ENCODE peak calls at places on chromosome 3, in seven cellular contexts. T is sigmoid colon, I is foreskin fibroblast, O is body of pancreas, K is ovary, L is epithelial cell of esophagus, N is mammary epithelial cell. M is an unnamed sample.

GRCh38 chr3:133930341-133930933 is 34.8 kb upstream of the RAB6B start:
- DNase-seq in T (no peak), I (peak), O (peak), K (no peak), L (peak), N (peak), M (peak)

GRCh38 chr3:140916603-140917002 is 25.0 kb upstream of the SLC25A36 start:
- DNase-seq in T (no peak), I (no peak), O (no peak), K (no peak), L (no peak), N (no peak), M (no peak)

GRCh38 chr3:65732060-65732933 is 306.4 kb downstream of the MAGI1 start:
- DNase-seq in T (no peak), I (peak), O (peak), K (no peak), L (peak), N (peak), M (peak)

GRCh38 chr3:17336291-17336690 is 406.1 kb downstream of the TBC1D5 start:
- DNase-seq in T (no peak), I (no peak), O (no peak), K (no peak), L (no peak), N (no peak), M (no peak)

GRCh38 chr3:127274200-127274599 is 13.6 kb downstream of the PRR20G start:
- DNase-seq in T (no peak), I (no peak), O (no peak), K (no peak), L (no peak), N (no peak), M (no peak)

GRCh38 chr3:159091936-159092335 is 290.1 kb downstream of the MFSD1 start:
- DNase-seq in T (no peak), I (no peak), O (no peak), K (no peak), L (no peak), N (no peak), M (no peak)

GRCh38 chr3:126329927-126330725 is 27.1 kb downstream of the KLF15 start:
- DNase-seq in T (peak), I (no peak), O (no peak), K (no peak), L (no peak), N (no peak), M (no peak)

GRCh38 chr3:105780114-105780513 is 88.7 kb downstream of the CBLB start:
- DNase-seq in T (no peak), I (peak), O (no peak), K (no peak), L (peak), N (peak), M (peak)

GRCh38 chr3:30864836-30865235 is 29.6 kb downstream of the GADL1 start:
- DNase-seq in T (no peak), I (no peak), O (no peak), K (no peak), L (no peak), N (no peak), M (no peak)

GRCh38 chr3:125622381-125622788 is 27.1 kb upstream of the OSBPL11 start:
- DNase-seq in T (peak), I (no peak), O (peak), K (no peak), L (no peak), N (no peak), M (no peak)

GRCh38 chr3:56784452-56785001 is 17.2 kb downstream of the ARHGEF3 start:
- DNase-seq in T (no peak), I (no peak), O (no peak), K (no peak), L (no peak), N (no peak), M (no peak)

GRCh38 chr3:142976621-142977398 is 13.3 kb upstream of the PAQR9 start:
- DNase-seq in T (peak), I (peak), O (peak), K (peak), L (peak), N (peak), M (no peak)

GRCh38 chr3:158434412-158435038 is 136.5 kb upstream of the MLF1 start:
- DNase-seq in T (peak), I (peak), O (peak), K (peak), L (peak), N (peak), M (peak)

GRCh38 chr3:102036015-102036414 is 186.7 kb downstream of the NFKBIZ start:
- DNase-seq in T (no peak), I (no peak), O (no peak), K (no peak), L (no peak), N (no peak), M (no peak)

GRCh38 chr3:126179825-126180476 is 435 bp downstream of the ALDH1L1 start:
- DNase-seq in T (peak), I (no peak), O (peak), K (peak), L (peak), N (no peak), M (peak)

GRCh38 chr3:107124885-107125284 is 252.4 kb upstream of the CCDC54 start:
- DNase-seq in T (no peak), I (peak), O (no peak), K (peak), L (peak), N (no peak), M (peak)

GRCh38 chr3:71580636-71581215 is 2.8 kb downstream of the FOXP1 start:
- DNase-seq in T (no peak), I (no peak), O (no peak), K (no peak), L (peak), N (peak), M (no peak)

GRCh38 chr3:111904376-111905241 is 45.5 kb downstream of the PHLDB2 start:
- DNase-seq in T (no peak), I (peak), O (no peak), K (no peak), L (peak), N (peak), M (peak)

GRCh38 chr3:187902041-187902471 is 156.8 kb upstream of the BCL6 start:
- DNase-seq in T (no peak), I (no peak), O (no peak), K (no peak), L (no peak), N (no peak), M (no peak)

GRCh38 chr3:128282392-128283196 is 129.3 kb downstream of the EEFSEC start:
- DNase-seq in T (peak), I (no peak), O (peak), K (peak), L (peak), N (no peak), M (peak)

GRCh38 chr3:4426782-4427344 is 40.2 kb downstream of the SUMF1 start:
- DNase-seq in T (no peak), I (peak), O (peak), K (no peak), L (peak), N (peak), M (peak)

GRCh38 chr3:13515036-13515435 is 33.9 kb upstream of the FBLN2 start:
- DNase-seq in T (no peak), I (no peak), O (no peak), K (no peak), L (no peak), N (no peak), M (no peak)

GRCh38 chr3:168459229-168459784 is 363.6 kb upstream of the GOLIM4 start:
- DNase-seq in T (no peak), I (peak), O (no peak), K (no peak), L (no peak), N (no peak), M (no peak)

GRCh38 chr3:82610236-82610635 is 848.8 kb upstream of the GBE1 start:
- DNase-seq in T (no peak), I (no peak), O (no peak), K (no peak), L (peak), N (peak), M (no peak)

GRCh38 chr3:143445118-143445517 is 325.5 kb downstream of the CHST2 start:
- DNase-seq in T (no peak), I (peak), O (no peak), K (no peak), L (peak), N (peak), M (no peak)

GRCh38 chr3:124832782-124833709 is 54.1 kb downstream of the ITGB5 start:
- DNase-seq in T (no peak), I (peak), O (no peak), K (no peak), L (no peak), N (no peak), M (no peak)

GRCh38 chr3:51031666-51032065 is 353.4 kb upstream of the MANF start:
- DNase-seq in T (no peak), I (no peak), O (no peak), K (no peak), L (no peak), N (no peak), M (no peak)

GRCh38 chr3:43405888-43406636 is 119.7 kb downstream of the SNRK start:
- DNase-seq in T (no peak), I (peak), O (no peak), K (no peak), L (peak), N (no peak), M (peak)
- TF ChIP-seq CTCF in T (no peak), I (no peak), O (no peak), K (no peak), L (no peak), N (no peak), M (no peak)

GRCh38 chr3:24523988-24524727 is 29.5 kb upstream of the THRB start:
- DNase-seq in T (no peak), I (no peak), O (no peak), K (no peak), L (peak), N (peak), M (no peak)

GRCh38 chr3:24520941-24521305 is 26.3 kb upstream of the THRB start:
- DNase-seq in T (no peak), I (no peak), O (no peak), K (no peak), L (peak), N (no peak), M (no peak)

GRCh38 chr3:24521306-24522154 is 26.9 kb upstream of the THRB start:
- DNase-seq in T (peak), I (no peak), O (peak), K (peak), L (peak), N (peak), M (peak)

GRCh38 chr3:24523195-24523594 is 28.5 kb upstream of the THRB start:
- DNase-seq in T (no peak), I (no peak), O (no peak), K (no peak), L (no peak), N (no peak), M (no peak)

GRCh38 chr3:24522155-24522579 is 27.5 kb upstream of the THRB start:
- DNase-seq in T (no peak), I (no peak), O (no peak), K (no peak), L (no peak), N (no peak), M (peak)
- H3K4me3 ChIP-seq in T (peak), I (peak), O (peak), K (peak), L (peak), N (peak), M (peak)

GRCh38 chr3:177816667-177817208 is 619.5 kb upstream of the TBL1XR1 start:
- DNase-seq in T (no peak), I (peak), O (peak), K (no peak), L (peak), N (peak), M (no peak)
- TF ChIP-seq CTCF in T (no peak), I (no peak), O (no peak), K (no peak), L (no peak), N (no peak), M (peak)

DNA sequence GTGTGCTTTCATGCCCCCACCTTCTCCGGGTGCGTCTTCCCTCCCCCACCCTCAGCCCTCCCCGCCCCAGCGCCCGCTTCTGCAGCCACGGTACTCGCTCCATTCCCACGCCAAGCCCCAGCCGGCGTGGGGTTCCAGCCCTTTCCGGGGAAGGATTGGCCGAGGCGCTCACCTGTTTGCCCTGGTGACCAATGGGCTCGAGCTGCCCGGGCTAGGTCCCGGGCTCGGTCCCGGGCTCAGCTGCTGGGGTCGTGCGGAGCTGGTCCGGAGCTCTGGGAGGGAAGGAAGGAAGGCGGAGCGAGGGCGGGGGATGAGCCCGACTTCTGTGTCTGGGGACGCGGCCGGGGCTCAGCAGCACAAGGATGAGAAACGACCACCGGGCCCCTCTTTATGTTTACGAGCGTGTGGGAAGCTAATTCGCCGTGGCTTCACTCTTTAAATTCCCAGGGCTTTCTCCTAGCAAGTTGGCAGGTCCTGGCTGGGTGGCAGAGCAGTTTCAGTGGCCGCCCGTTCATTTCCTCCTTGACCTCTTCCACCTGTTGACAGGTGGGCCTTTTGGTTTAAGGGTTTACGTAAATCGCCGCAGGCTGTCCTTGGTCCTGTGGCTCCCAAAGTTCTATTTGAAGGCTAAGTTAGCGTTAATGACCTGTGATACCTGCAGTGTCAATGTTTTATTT is at the start of gene IGSF10:
- DNase-seq in T (no peak), I (no peak), O (peak), K (peak), L (no peak), N (no peak), M (no peak)
- H3K4me3 ChIP-seq in T (peak), I (peak), O (peak), K (peak), L (peak), N (peak), M (peak)

DNA sequence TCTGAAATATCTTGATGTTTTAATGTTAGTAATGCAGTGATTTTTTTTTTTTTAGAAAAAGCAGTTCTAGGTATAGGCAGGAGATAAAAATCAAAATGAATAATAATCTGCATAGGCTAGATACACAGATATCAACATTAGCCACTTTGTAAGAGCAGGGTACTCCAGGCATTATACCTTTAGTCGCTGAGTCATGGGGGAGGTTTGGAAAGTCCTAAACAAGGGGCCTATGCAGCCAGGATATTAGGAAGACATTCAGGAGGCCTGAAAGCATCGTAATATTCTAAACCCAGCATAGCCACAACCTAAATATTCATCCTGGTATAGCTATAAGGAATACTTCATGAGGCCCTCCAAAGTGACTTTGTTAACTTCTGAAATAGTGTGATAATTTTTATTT is 258.1 kb upstream of the NECTIN3 start:
- DNase-seq in T (no peak), I (no peak), O (no peak), K (no peak), L (peak), N (peak), M (no peak)
- TF ChIP-seq CTCF in T (no peak), I (no peak), O (no peak), K (no peak), L (no peak), N (no peak), M (no peak)

GRCh38 chr3:194130807-194131589 is 5.0 kb upstream of the HES1 start:
- DNase-seq in T (no peak), I (no peak), O (peak), K (no peak), L (peak), N (peak), M (peak)
- H3K4me3 ChIP-seq in T (no peak), I (no peak), O (no peak), K (no peak), L (no peak), N (no peak), M (no peak)

GRCh38 chr3:119831022-119831421 is 49.1 kb downstream of the NR1I2 start:
- DNase-seq in T (no peak), I (no peak), O (no peak), K (no peak), L (no peak), N (no peak), M (peak)
- TF ChIP-seq CTCF in T (no peak), I (peak), O (no peak), K (no peak), L (peak), N (peak), M (peak)